ENCODE peak calls at places on chromosomes 7 and 10, in eight cellular contexts. One of them, this sample, is unnamed.
A peak's percentile ranks its signal among the peaks of the same experiment; 100 is the strongest.

GRCh38 chr7:13524076-13524475 is 465.4 kb downstream of the ETV1 start:
- DNase-seq in IMR-90: no peak
- DNase-seq in thoracic aorta: no peak
- DNase-seq in aorta: no peak
- DNase-seq in transverse colon: no peak
- DNase-seq in left ventricle myocardium inferior: no peak
- DNase-seq in mammary epithelial cell: no peak
- DNase-seq in CD4-positive, alpha-beta T cell: no peak
- DNase-seq in this sample: no peak

GRCh38 chr10:100896876-100897461 is 15.8 kb upstream of the SLF2 start:
- DNase-seq in IMR-90: peak; percentile 39
- DNase-seq in thoracic aorta: no peak
- DNase-seq in aorta: no peak
- DNase-seq in transverse colon: no peak
- DNase-seq in left ventricle myocardium inferior: no peak
- DNase-seq in mammary epithelial cell: no peak
- DNase-seq in CD4-positive, alpha-beta T cell: no peak
- DNase-seq in this sample: no peak

GRCh38 chr10:102419561-102420442 is 834 bp upstream of the FBXL15 start:
- DNase-seq in IMR-90: no peak
- DNase-seq in thoracic aorta: no peak
- DNase-seq in aorta: peak; percentile 70
- DNase-seq in transverse colon: peak; percentile 63
- DNase-seq in left ventricle myocardium inferior: peak; percentile 44
- DNase-seq in mammary epithelial cell: no peak
- DNase-seq in CD4-positive, alpha-beta T cell: peak; percentile 61
- DNase-seq in this sample: peak; percentile 57

GRCh38 chr7:19982841-19983835 is 209.7 kb upstream of the TMEM196 start:
- DNase-seq in IMR-90: peak; percentile 77
- DNase-seq in thoracic aorta: no peak
- DNase-seq in aorta: peak; percentile 45
- DNase-seq in transverse colon: peak; percentile 46
- DNase-seq in left ventricle myocardium inferior: no peak
- DNase-seq in mammary epithelial cell: peak; percentile 45
- DNase-seq in CD4-positive, alpha-beta T cell: no peak
- DNase-seq in this sample: no peak

GRCh38 chr7:42232275-42232674 is 4.7 kb downstream of the GLI3 start:
- DNase-seq in IMR-90: peak; percentile 31
- DNase-seq in thoracic aorta: no peak
- DNase-seq in aorta: no peak
- DNase-seq in transverse colon: no peak
- DNase-seq in left ventricle myocardium inferior: no peak
- DNase-seq in mammary epithelial cell: peak; percentile 94
- DNase-seq in CD4-positive, alpha-beta T cell: no peak
- DNase-seq in this sample: peak; percentile 42

GRCh38 chr7:64886956-64887545 is 16.0 kb upstream of the ZNF273 start:
- DNase-seq in IMR-90: no peak
- DNase-seq in thoracic aorta: no peak
- DNase-seq in aorta: no peak
- DNase-seq in transverse colon: no peak
- DNase-seq in left ventricle myocardium inferior: no peak
- DNase-seq in mammary epithelial cell: no peak
- DNase-seq in CD4-positive, alpha-beta T cell: no peak
- DNase-seq in this sample: no peak

GRCh38 chr7:75869776-75870379 is 9.0 kb upstream of the RHBDD2 start:
- DNase-seq in IMR-90: no peak
- DNase-seq in thoracic aorta: no peak
- DNase-seq in aorta: no peak
- DNase-seq in transverse colon: no peak
- DNase-seq in left ventricle myocardium inferior: no peak
- DNase-seq in mammary epithelial cell: peak; percentile 69
- DNase-seq in CD4-positive, alpha-beta T cell: no peak
- DNase-seq in this sample: no peak

GRCh38 chr10:30386801-30387588 is 37.9 kb upstream of the MTPAP start:
- DNase-seq in IMR-90: no peak
- DNase-seq in thoracic aorta: no peak
- DNase-seq in aorta: no peak
- DNase-seq in transverse colon: no peak
- DNase-seq in left ventricle myocardium inferior: no peak
- DNase-seq in mammary epithelial cell: peak; percentile 88
- DNase-seq in CD4-positive, alpha-beta T cell: no peak
- DNase-seq in this sample: no peak

GRCh38 chr10:73591935-73592699 is 975 bp upstream of the USP54 start:
- DNase-seq in IMR-90: no peak
- DNase-seq in thoracic aorta: no peak
- DNase-seq in aorta: peak; percentile 62
- DNase-seq in transverse colon: peak; percentile 87
- DNase-seq in left ventricle myocardium inferior: peak; percentile 30
- DNase-seq in mammary epithelial cell: peak; percentile 73
- DNase-seq in CD4-positive, alpha-beta T cell: peak; percentile 7
- DNase-seq in this sample: no peak

GRCh38 chr10:132704008-132704814 is 81.7 kb downstream of the NKX6-2 start:
- DNase-seq in IMR-90: no peak
- DNase-seq in thoracic aorta: no peak
- DNase-seq in aorta: peak; percentile 39
- DNase-seq in transverse colon: no peak
- DNase-seq in left ventricle myocardium inferior: peak; percentile 9
- DNase-seq in mammary epithelial cell: no peak
- DNase-seq in CD4-positive, alpha-beta T cell: no peak
- DNase-seq in this sample: peak; percentile 25

GRCh38 chr7:15199482-15199881 is 296.9 kb upstream of the DGKB start:
- DNase-seq in IMR-90: peak; percentile 1
- DNase-seq in thoracic aorta: no peak
- DNase-seq in aorta: no peak
- DNase-seq in transverse colon: no peak
- DNase-seq in left ventricle myocardium inferior: no peak
- DNase-seq in mammary epithelial cell: no peak
- DNase-seq in CD4-positive, alpha-beta T cell: no peak
- DNase-seq in this sample: no peak

GRCh38 chr10:21507066-21507669 is 18.3 kb downstream of the SKIDA1 start:
- DNase-seq in IMR-90: no peak
- DNase-seq in thoracic aorta: no peak
- DNase-seq in aorta: no peak
- DNase-seq in transverse colon: no peak
- DNase-seq in left ventricle myocardium inferior: no peak
- DNase-seq in mammary epithelial cell: no peak
- DNase-seq in CD4-positive, alpha-beta T cell: no peak
- DNase-seq in this sample: no peak

GRCh38 chr10:21510218-21511070 is 15.0 kb downstream of the SKIDA1 start:
- DNase-seq in IMR-90: no peak
- DNase-seq in thoracic aorta: no peak
- DNase-seq in aorta: no peak
- DNase-seq in transverse colon: no peak
- DNase-seq in left ventricle myocardium inferior: no peak
- DNase-seq in mammary epithelial cell: no peak
- DNase-seq in CD4-positive, alpha-beta T cell: no peak
- DNase-seq in this sample: no peak

GRCh38 chr10:21511931-21512330 is 13.6 kb downstream of the SKIDA1 start:
- DNase-seq in IMR-90: no peak
- DNase-seq in thoracic aorta: no peak
- DNase-seq in aorta: no peak
- DNase-seq in transverse colon: no peak
- DNase-seq in left ventricle myocardium inferior: no peak
- DNase-seq in mammary epithelial cell: no peak
- DNase-seq in CD4-positive, alpha-beta T cell: no peak
- DNase-seq in this sample: no peak

GRCh38 chr10:21508987-21509334 is 16.5 kb downstream of the SKIDA1 start:
- DNase-seq in IMR-90: no peak
- DNase-seq in thoracic aorta: no peak
- DNase-seq in aorta: no peak
- DNase-seq in transverse colon: no peak
- DNase-seq in left ventricle myocardium inferior: no peak
- DNase-seq in mammary epithelial cell: no peak
- DNase-seq in CD4-positive, alpha-beta T cell: no peak
- DNase-seq in this sample: no peak

GRCh38 chr10:21509391-21510217 is 15.9 kb downstream of the SKIDA1 start:
- DNase-seq in IMR-90: no peak
- DNase-seq in thoracic aorta: no peak
- DNase-seq in aorta: no peak
- DNase-seq in transverse colon: no peak
- DNase-seq in left ventricle myocardium inferior: no peak
- DNase-seq in mammary epithelial cell: no peak
- DNase-seq in CD4-positive, alpha-beta T cell: no peak
- DNase-seq in this sample: no peak
- H3K27ac ChIP-seq in IMR-90: no peak overlapping the region
- H3K27ac ChIP-seq in thoracic aorta: no peak overlapping the region
- H3K27ac ChIP-seq in aorta: no peak overlapping the region
- H3K27ac ChIP-seq in transverse colon: no peak overlapping the region
- H3K27ac ChIP-seq in left ventricle myocardium inferior: peak overlapping the region; percentile 46
- H3K27ac ChIP-seq in mammary epithelial cell: no peak overlapping the region
- H3K27ac ChIP-seq in CD4-positive, alpha-beta T cell: no peak overlapping the region
- H3K27ac ChIP-seq in this sample: no peak overlapping the region

GRCh38 chr7:114405427-114405826 is 9.2 kb upstream of the FOXP2 start:
- DNase-seq in IMR-90: no peak
- DNase-seq in thoracic aorta: no peak
- DNase-seq in aorta: no peak
- DNase-seq in transverse colon: no peak
- DNase-seq in left ventricle myocardium inferior: no peak
- DNase-seq in mammary epithelial cell: peak; percentile 32
- DNase-seq in CD4-positive, alpha-beta T cell: no peak
- DNase-seq in this sample: no peak

GRCh38 chr7:114412548-114412947 is 2.1 kb upstream of the FOXP2 start:
- DNase-seq in IMR-90: no peak
- DNase-seq in thoracic aorta: no peak
- DNase-seq in aorta: no peak
- DNase-seq in transverse colon: no peak
- DNase-seq in left ventricle myocardium inferior: no peak
- DNase-seq in mammary epithelial cell: no peak
- DNase-seq in CD4-positive, alpha-beta T cell: no peak
- DNase-seq in this sample: no peak

GRCh38 chr7:114414151-114415053 is at the start of gene FOXP2:
- DNase-seq in IMR-90: peak; percentile 48
- DNase-seq in thoracic aorta: no peak
- DNase-seq in aorta: no peak
- DNase-seq in transverse colon: no peak
- DNase-seq in left ventricle myocardium inferior: no peak
- DNase-seq in mammary epithelial cell: no peak
- DNase-seq in CD4-positive, alpha-beta T cell: no peak
- DNase-seq in this sample: no peak

GRCh38 chr7:114413741-114414140 is 874 bp upstream of the FOXP2 start:
- DNase-seq in IMR-90: no peak
- DNase-seq in thoracic aorta: no peak
- DNase-seq in aorta: no peak
- DNase-seq in transverse colon: no peak
- DNase-seq in left ventricle myocardium inferior: no peak
- DNase-seq in mammary epithelial cell: no peak
- DNase-seq in CD4-positive, alpha-beta T cell: no peak
- DNase-seq in this sample: no peak

GRCh38 chr7:114409750-114410149 is 4.9 kb upstream of the FOXP2 start:
- DNase-seq in IMR-90: peak; percentile 66
- DNase-seq in thoracic aorta: no peak
- DNase-seq in aorta: no peak
- DNase-seq in transverse colon: no peak
- DNase-seq in left ventricle myocardium inferior: no peak
- DNase-seq in mammary epithelial cell: peak; percentile 39
- DNase-seq in CD4-positive, alpha-beta T cell: no peak
- DNase-seq in this sample: no peak
- H3K27me3 ChIP-seq in IMR-90: no peaks in the 10 kb centered on the region
- H3K27me3 ChIP-seq in thoracic aorta: no peaks in the 10 kb centered on the region
- H3K27me3 ChIP-seq in aorta: no peaks in the 10 kb centered on the region
- H3K27me3 ChIP-seq in transverse colon: no peaks in the 10 kb centered on the region
- H3K27me3 ChIP-seq in left ventricle myocardium inferior: no peaks in the 10 kb centered on the region
- H3K27me3 ChIP-seq in mammary epithelial cell: peaks cover 2% of the 10 kb centered on the region
- H3K27me3 ChIP-seq in CD4-positive, alpha-beta T cell: no peaks in the 10 kb centered on the region
- H3K27me3 ChIP-seq in this sample: no peaks in the 10 kb centered on the region

GRCh38 chr7:5495581-5496375 is 72.1 kb upstream of the TNRC18 start:
- DNase-seq in IMR-90: no peak
- DNase-seq in thoracic aorta: no peak
- DNase-seq in aorta: peak; percentile 87
- DNase-seq in transverse colon: peak; percentile 57
- DNase-seq in left ventricle myocardium inferior: peak; percentile 85
- DNase-seq in mammary epithelial cell: peak; percentile 50
- DNase-seq in CD4-positive, alpha-beta T cell: no peak
- DNase-seq in this sample: peak; percentile 96
- H3K27ac ChIP-seq in IMR-90: no peak overlapping the region
- H3K27ac ChIP-seq in thoracic aorta: peak overlapping the region; percentile 83
- H3K27ac ChIP-seq in aorta: peak overlapping the region; percentile 83
- H3K27ac ChIP-seq in transverse colon: peak overlapping the region; percentile 72
- H3K27ac ChIP-seq in left ventricle myocardium inferior: peak overlapping the region; percentile 91
- H3K27ac ChIP-seq in mammary epithelial cell: no peak overlapping the region
- H3K27ac ChIP-seq in CD4-positive, alpha-beta T cell: no peak overlapping the region
- H3K27ac ChIP-seq in this sample: peak overlapping the region; percentile 85

DNA sequence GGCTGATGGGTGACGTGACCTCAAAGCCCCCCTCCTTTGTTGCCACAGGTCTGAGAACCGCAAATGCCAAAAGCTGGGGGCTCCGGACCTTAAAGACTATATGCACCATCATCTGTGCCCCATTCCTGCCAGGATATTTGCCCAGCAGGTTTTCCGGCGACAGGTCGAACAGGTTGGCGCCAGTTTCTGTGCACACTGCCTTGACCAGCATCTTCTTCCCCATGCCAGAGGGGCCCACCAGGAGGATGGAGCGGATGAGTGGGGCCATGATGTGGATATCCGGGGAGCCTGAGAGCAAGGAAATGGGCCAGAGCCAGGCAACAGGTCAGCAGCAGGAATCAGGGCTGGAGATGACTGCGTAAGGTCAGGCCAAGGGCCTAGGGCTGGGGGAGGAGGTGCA is 6.2 kb upstream of the ASB10 start:
- DNase-seq in IMR-90: no peak
- DNase-seq in thoracic aorta: no peak
- DNase-seq in aorta: no peak
- DNase-seq in transverse colon: no peak
- DNase-seq in left ventricle myocardium inferior: no peak
- DNase-seq in mammary epithelial cell: no peak
- DNase-seq in CD4-positive, alpha-beta T cell: no peak
- DNase-seq in this sample: no peak
- H3K27me3 ChIP-seq in IMR-90: peaks cover 89% of the 10 kb centered on the region
- H3K27me3 ChIP-seq in thoracic aorta: no peaks in the 10 kb centered on the region
- H3K27me3 ChIP-seq in aorta: no peaks in the 10 kb centered on the region
- H3K27me3 ChIP-seq in transverse colon: peaks cover 4% of the 10 kb centered on the region
- H3K27me3 ChIP-seq in left ventricle myocardium inferior: peaks cover 18% of the 10 kb centered on the region
- H3K27me3 ChIP-seq in mammary epithelial cell: no peaks in the 10 kb centered on the region
- H3K27me3 ChIP-seq in CD4-positive, alpha-beta T cell: no peaks in the 10 kb centered on the region
- H3K27me3 ChIP-seq in this sample: no peaks in the 10 kb centered on the region

DNA sequence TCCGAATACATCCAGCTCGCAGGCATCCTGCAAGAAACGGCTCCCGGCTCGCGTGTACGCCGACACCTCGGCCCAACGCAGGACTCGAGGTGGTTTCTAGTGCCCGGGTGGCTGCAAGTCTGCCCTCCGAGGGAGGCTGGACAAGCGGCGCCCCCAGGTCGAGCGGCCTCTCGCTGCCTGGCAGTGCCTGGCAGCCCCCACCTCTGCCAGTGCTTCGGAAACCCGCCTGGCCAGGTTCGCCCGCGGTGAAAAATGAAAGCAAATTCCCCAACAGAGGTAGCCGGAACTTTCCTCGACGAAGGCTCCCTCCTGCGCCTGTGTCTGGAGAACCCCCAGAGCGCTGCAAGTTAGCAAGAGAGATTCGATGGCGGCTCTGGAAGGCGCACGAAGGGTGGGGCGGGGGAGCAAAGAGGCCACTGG is 5.7 kb upstream of the ZNF503 start:
- DNase-seq in IMR-90: no peak
- DNase-seq in thoracic aorta: no peak
- DNase-seq in aorta: no peak
- DNase-seq in transverse colon: no peak
- DNase-seq in left ventricle myocardium inferior: no peak
- DNase-seq in mammary epithelial cell: peak; percentile 66
- DNase-seq in CD4-positive, alpha-beta T cell: no peak
- DNase-seq in this sample: no peak
- H3K27ac ChIP-seq in IMR-90: no peak overlapping the region
- H3K27ac ChIP-seq in thoracic aorta: peak overlapping the region; percentile 95
- H3K27ac ChIP-seq in aorta: no peak overlapping the region
- H3K27ac ChIP-seq in transverse colon: peak overlapping the region; percentile 86
- H3K27ac ChIP-seq in left ventricle myocardium inferior: peak overlapping the region; percentile 98
- H3K27ac ChIP-seq in mammary epithelial cell: no peak overlapping the region
- H3K27ac ChIP-seq in CD4-positive, alpha-beta T cell: no peak overlapping the region
- H3K27ac ChIP-seq in this sample: no peak overlapping the region